ENCODE peak calls at places on chromosomes 7 and 10, in eight cellular contexts. One of them, this sample, is unnamed.
A peak's percentile ranks its signal among the peaks of the same experiment; 100 is the strongest.

GRCh38 chr10:92891885-92892705 is 43.8 kb downstream of the EXOC6 start:
- DNase-seq in mucosa of descending colon: peak; percentile 72
- DNase-seq in gastrocnemius medialis: no peak
- DNase-seq in fibroblast of the aortic adventitia: peak; percentile 78
- DNase-seq in endothelial cell: no peak
- DNase-seq in fibroblast of lung: peak; percentile 79
- DNase-seq in right lobe of liver: peak; percentile 85
- DNase-seq in GM23338: peak; percentile 45
- DNase-seq in this sample: no peak

GRCh38 chr10:31952066-31952465 is 23.4 kb upstream of the ARHGAP12 start:
- DNase-seq in gastrocnemius medialis: no peak
- DNase-seq in right lobe of liver: no peak
- DNase-seq in GM23338: no peak
- DNase-seq in endothelial cell: no peak
- DNase-seq in mucosa of descending colon: no peak
- DNase-seq in fibroblast of lung: peak; percentile 58
- DNase-seq in fibroblast of the aortic adventitia: peak; percentile 36
- DNase-seq in this sample: no peak

GRCh38 chr10:59382831-59383295 is 20.5 kb upstream of the FAM13C start:
- DNase-seq in fibroblast of the aortic adventitia: peak; percentile 86
- DNase-seq in fibroblast of lung: peak; percentile 100
- DNase-seq in mucosa of descending colon: no peak
- DNase-seq in gastrocnemius medialis: no peak
- DNase-seq in GM23338: no peak
- DNase-seq in right lobe of liver: no peak
- DNase-seq in endothelial cell: no peak
- DNase-seq in this sample: no peak

GRCh38 chr7:55971045-55971444 is 6.7 kb downstream of the NIPSNAP2 start:
- DNase-seq in right lobe of liver: no peak
- DNase-seq in GM23338: no peak
- DNase-seq in mucosa of descending colon: no peak
- DNase-seq in endothelial cell: no peak
- DNase-seq in fibroblast of the aortic adventitia: no peak
- DNase-seq in fibroblast of lung: no peak
- DNase-seq in gastrocnemius medialis: peak; percentile 62
- DNase-seq in this sample: no peak

GRCh38 chr7:158572000-158572828 is 15.4 kb downstream of the PTPRN2 start:
- DNase-seq in GM23338: peak; percentile 34
- DNase-seq in right lobe of liver: no peak
- DNase-seq in fibroblast of lung: no peak
- DNase-seq in fibroblast of the aortic adventitia: no peak
- DNase-seq in gastrocnemius medialis: no peak
- DNase-seq in mucosa of descending colon: peak; percentile 37
- DNase-seq in endothelial cell: no peak
- DNase-seq in this sample: no peak

GRCh38 chr7:122027058-122027457 is 117.0 kb downstream of the AASS start:
- DNase-seq in endothelial cell: no peak
- DNase-seq in fibroblast of the aortic adventitia: no peak
- DNase-seq in right lobe of liver: no peak
- DNase-seq in fibroblast of lung: no peak
- DNase-seq in GM23338: peak; percentile 33
- DNase-seq in mucosa of descending colon: no peak
- DNase-seq in gastrocnemius medialis: no peak
- DNase-seq in this sample: no peak

GRCh38 chr7:99089914-99090629 is 53.8 kb downstream of the SMURF1 start:
- DNase-seq in fibroblast of the aortic adventitia: no peak
- DNase-seq in endothelial cell: no peak
- DNase-seq in GM23338: no peak
- DNase-seq in right lobe of liver: no peak
- DNase-seq in mucosa of descending colon: no peak
- DNase-seq in fibroblast of lung: no peak
- DNase-seq in gastrocnemius medialis: no peak
- DNase-seq in this sample: no peak

GRCh38 chr10:132677096-132677904 is 108.6 kb downstream of the NKX6-2 start:
- DNase-seq in endothelial cell: no peak
- DNase-seq in gastrocnemius medialis: no peak
- DNase-seq in GM23338: no peak
- DNase-seq in mucosa of descending colon: peak; percentile 0
- DNase-seq in fibroblast of lung: no peak
- DNase-seq in right lobe of liver: peak; percentile 51
- DNase-seq in fibroblast of the aortic adventitia: no peak
- DNase-seq in this sample: no peak

GRCh38 chr7:111521660-111522059 is 40.6 kb downstream of the IMMP2L start:
- DNase-seq in endothelial cell: no peak
- DNase-seq in GM23338: no peak
- DNase-seq in right lobe of liver: no peak
- DNase-seq in fibroblast of lung: no peak
- DNase-seq in mucosa of descending colon: no peak
- DNase-seq in fibroblast of the aortic adventitia: no peak
- DNase-seq in gastrocnemius medialis: no peak
- DNase-seq in this sample: no peak

GRCh38 chr10:75012471-75012870 is 99.0 kb upstream of the SAMD8 start:
- DNase-seq in endothelial cell: no peak
- DNase-seq in right lobe of liver: no peak
- DNase-seq in fibroblast of lung: no peak
- DNase-seq in gastrocnemius medialis: no peak
- DNase-seq in fibroblast of the aortic adventitia: no peak
- DNase-seq in mucosa of descending colon: no peak
- DNase-seq in GM23338: no peak
- DNase-seq in this sample: no peak

GRCh38 chr10:102379383-102379782 is 16.1 kb upstream of the NFKB2 start:
- DNase-seq in GM23338: no peak
- DNase-seq in mucosa of descending colon: no peak
- DNase-seq in gastrocnemius medialis: no peak
- DNase-seq in right lobe of liver: no peak
- DNase-seq in endothelial cell: no peak
- DNase-seq in fibroblast of lung: no peak
- DNase-seq in fibroblast of the aortic adventitia: no peak
- DNase-seq in this sample: no peak

GRCh38 chr10:102384606-102385429 is 10.7 kb upstream of the NFKB2 start:
- DNase-seq in fibroblast of the aortic adventitia: peak; percentile 58
- DNase-seq in fibroblast of lung: peak; percentile 42
- DNase-seq in GM23338: no peak
- DNase-seq in right lobe of liver: no peak
- DNase-seq in endothelial cell: no peak
- DNase-seq in mucosa of descending colon: no peak
- DNase-seq in gastrocnemius medialis: no peak
- DNase-seq in this sample: no peak

GRCh38 chr10:102382871-102383270 is 12.6 kb upstream of the NFKB2 start:
- DNase-seq in GM23338: no peak
- DNase-seq in right lobe of liver: no peak
- DNase-seq in fibroblast of lung: no peak
- DNase-seq in endothelial cell: no peak
- DNase-seq in gastrocnemius medialis: no peak
- DNase-seq in fibroblast of the aortic adventitia: no peak
- DNase-seq in mucosa of descending colon: no peak
- DNase-seq in this sample: no peak

GRCh38 chr10:102381983-102382382 is 13.5 kb upstream of the NFKB2 start:
- DNase-seq in mucosa of descending colon: no peak
- DNase-seq in fibroblast of the aortic adventitia: no peak
- DNase-seq in fibroblast of lung: no peak
- DNase-seq in endothelial cell: no peak
- DNase-seq in gastrocnemius medialis: no peak
- DNase-seq in right lobe of liver: no peak
- DNase-seq in GM23338: no peak
- DNase-seq in this sample: no peak

DNA sequence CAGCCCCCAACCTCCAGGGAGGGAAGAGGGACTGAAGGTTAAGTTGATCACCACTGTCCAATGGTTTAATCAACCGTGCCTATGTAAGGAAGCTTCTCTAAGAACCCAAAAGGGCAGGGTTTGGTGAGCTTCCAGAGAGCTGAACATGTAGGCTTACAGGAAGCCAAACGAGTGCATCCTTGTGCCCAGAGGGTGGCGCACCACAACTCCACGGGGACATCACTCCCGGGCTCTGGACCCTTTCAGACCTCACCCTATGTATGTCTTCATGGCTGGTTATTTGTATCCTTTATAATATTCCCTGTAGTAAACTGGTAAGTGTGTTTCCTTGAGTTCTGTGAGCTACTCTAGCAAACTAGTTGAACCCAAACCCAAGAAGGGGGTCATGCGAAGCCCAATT is 11.5 kb upstream of the NFKB2 start:
- DNase-seq in mucosa of descending colon: no peak
- DNase-seq in endothelial cell: no peak
- DNase-seq in fibroblast of the aortic adventitia: peak; percentile 15
- DNase-seq in GM23338: peak; percentile 86
- DNase-seq in fibroblast of lung: peak; percentile 12
- DNase-seq in right lobe of liver: no peak
- DNase-seq in gastrocnemius medialis: no peak
- DNase-seq in this sample: no peak
- TF ChIP-seq CTCF in mucosa of descending colon: no peak
- TF ChIP-seq CTCF in endothelial cell: no peak
- TF ChIP-seq CTCF in fibroblast of the aortic adventitia: peak; percentile 16
- TF ChIP-seq CTCF in GM23338: peak; percentile 76
- TF ChIP-seq CTCF in fibroblast of lung: peak; percentile 31
- TF ChIP-seq CTCF in right lobe of liver: no peak
- TF ChIP-seq CTCF in gastrocnemius medialis: no peak
- TF ChIP-seq CTCF in this sample: no peak

GRCh38 chr7:32587431-32587948 is 92.2 kb downstream of the AVL9 start:
- DNase-seq in gastrocnemius medialis: no peak
- DNase-seq in fibroblast of lung: peak; percentile 95
- DNase-seq in mucosa of descending colon: no peak
- DNase-seq in endothelial cell: no peak
- DNase-seq in GM23338: no peak
- DNase-seq in fibroblast of the aortic adventitia: peak; percentile 64
- DNase-seq in right lobe of liver: no peak
- DNase-seq in this sample: no peak
- TF ChIP-seq CTCF in gastrocnemius medialis: no peak
- TF ChIP-seq CTCF in fibroblast of lung: no peak
- TF ChIP-seq CTCF in mucosa of descending colon: no peak
- TF ChIP-seq CTCF in endothelial cell: no peak
- TF ChIP-seq CTCF in GM23338: no peak
- TF ChIP-seq CTCF in fibroblast of the aortic adventitia: no peak
- TF ChIP-seq CTCF in right lobe of liver: no peak
- TF ChIP-seq CTCF in this sample: no peak

GRCh38 chr10:77456414-77456813 is 181.2 kb downstream of the KCNMA1 start:
- DNase-seq in fibroblast of the aortic adventitia: peak; percentile 13
- DNase-seq in mucosa of descending colon: peak; percentile 70
- DNase-seq in right lobe of liver: no peak
- DNase-seq in GM23338: no peak
- DNase-seq in endothelial cell: no peak
- DNase-seq in fibroblast of lung: no peak
- DNase-seq in gastrocnemius medialis: no peak
- DNase-seq in this sample: no peak
- TF ChIP-seq CTCF in fibroblast of the aortic adventitia: peak; percentile 13
- TF ChIP-seq CTCF in mucosa of descending colon: peak; percentile 11
- TF ChIP-seq CTCF in right lobe of liver: peak; percentile 18
- TF ChIP-seq CTCF in GM23338: no peak
- TF ChIP-seq CTCF in endothelial cell: no peak
- TF ChIP-seq CTCF in fibroblast of lung: peak; percentile 15
- TF ChIP-seq CTCF in gastrocnemius medialis: no peak
- TF ChIP-seq CTCF in this sample: no peak

DNA sequence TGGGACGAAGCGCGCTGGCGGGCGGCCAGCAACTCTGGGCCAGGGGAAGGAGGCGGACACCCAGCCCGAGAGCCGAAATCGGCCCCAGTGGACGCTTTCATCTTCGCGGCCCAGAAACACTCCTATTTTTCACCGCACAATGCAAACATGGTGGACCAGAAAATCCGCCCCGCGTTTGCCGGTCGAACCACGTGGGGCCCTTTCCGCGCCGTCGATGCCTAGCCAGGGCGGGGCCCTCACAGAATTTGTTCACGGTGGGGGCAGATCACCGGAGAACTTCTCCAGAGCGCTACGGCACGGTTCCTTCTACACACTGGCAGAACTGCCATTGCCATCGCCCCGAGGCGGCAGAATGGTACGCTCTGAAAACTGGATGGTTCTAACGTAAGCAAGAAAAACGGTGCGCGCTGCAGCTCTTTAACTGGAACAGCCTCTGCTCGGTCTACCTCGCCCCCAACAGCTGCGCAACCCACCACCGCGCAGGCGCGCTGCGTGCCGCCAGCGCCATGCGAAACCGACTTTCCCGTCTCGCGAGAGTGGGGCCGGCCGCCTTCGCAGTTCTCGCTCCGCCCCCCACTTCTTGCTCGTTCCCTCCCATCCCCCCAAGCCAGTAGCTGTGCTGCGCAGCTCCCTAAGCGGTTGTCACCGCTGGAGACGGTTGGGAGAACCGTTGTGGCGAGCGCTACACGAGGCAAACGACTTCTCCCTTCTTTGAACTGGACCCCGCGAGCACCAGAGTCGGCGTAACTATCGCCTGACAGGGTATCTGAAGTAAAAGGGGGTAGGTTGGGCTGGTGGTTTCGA is at the start of gene HNRNPH3:
- DNase-seq in fibroblast of lung: peak; percentile 98
- DNase-seq in right lobe of liver: peak; percentile 98
- DNase-seq in gastrocnemius medialis: peak; percentile 98
- DNase-seq in mucosa of descending colon: peak; percentile 99
- DNase-seq in fibroblast of the aortic adventitia: peak; percentile 97
- DNase-seq in GM23338: peak; percentile 99
- DNase-seq in endothelial cell: peak; percentile 99
- DNase-seq in this sample: peak; percentile 99
- TF ChIP-seq CTCF in fibroblast of lung: no peak
- TF ChIP-seq CTCF in right lobe of liver: no peak
- TF ChIP-seq CTCF in gastrocnemius medialis: peak; percentile 17
- TF ChIP-seq CTCF in mucosa of descending colon: no peak
- TF ChIP-seq CTCF in fibroblast of the aortic adventitia: no peak
- TF ChIP-seq CTCF in GM23338: no peak
- TF ChIP-seq CTCF in endothelial cell: no peak
- TF ChIP-seq CTCF in this sample: no peak

This sample was measured in nephron progenitor cell.